ENCODE peak calls at places on chromosomes 12 and 14, in ten cellular contexts. One of them, this sample, is unnamed. For H3K27me3, the result is how much of the 10 kb centered on the place peaks cover.

GRCh38 chr14:33580221-33580749 is 370.6 kb downstream of the EGLN3 start:
- DNase-seq in WERI-Rb-1: no peak
- DNase-seq in Caco-2: no peak
- DNase-seq in lung: no peak
- DNase-seq in HCT116: no peak
- DNase-seq in uterus: no peak
- DNase-seq in Peyer's patch: no peak
- DNase-seq in MG63: no peak
- DNase-seq in ovary: no peak
- DNase-seq in cardiac muscle cell: no peak
- DNase-seq in this sample: no peak

GRCh38 chr14:52279405-52279804 is 11.9 kb downstream of the PTGDR start:
- DNase-seq in WERI-Rb-1: no peak
- DNase-seq in Caco-2: no peak
- DNase-seq in lung: no peak
- DNase-seq in HCT116: no peak
- DNase-seq in uterus: no peak
- DNase-seq in Peyer's patch: no peak
- DNase-seq in MG63: no peak
- DNase-seq in ovary: no peak
- DNase-seq in cardiac muscle cell: peak
- DNase-seq in this sample: no peak

GRCh38 chr12:132559652-132560420 is 50.5 kb downstream of the LRCOL1 start:
- DNase-seq in WERI-Rb-1: peak
- DNase-seq in Caco-2: peak
- DNase-seq in lung: no peak
- DNase-seq in HCT116: peak
- DNase-seq in uterus: peak
- DNase-seq in Peyer's patch: peak
- DNase-seq in MG63: peak
- DNase-seq in ovary: peak
- DNase-seq in cardiac muscle cell: peak
- DNase-seq in this sample: peak

GRCh38 chr14:77376380-77376770 is 519 bp downstream of the TMED8 start:
- DNase-seq in WERI-Rb-1: peak
- DNase-seq in Caco-2: peak
- DNase-seq in lung: peak
- DNase-seq in HCT116: no peak
- DNase-seq in uterus: peak
- DNase-seq in Peyer's patch: peak
- DNase-seq in MG63: peak
- DNase-seq in ovary: no peak
- DNase-seq in cardiac muscle cell: no peak
- DNase-seq in this sample: no peak

GRCh38 chr12:89645434-89645833 is 63.2 kb downstream of the ATP2B1 start:
- DNase-seq in WERI-Rb-1: no peak
- DNase-seq in Caco-2: peak
- DNase-seq in lung: no peak
- DNase-seq in HCT116: no peak
- DNase-seq in uterus: no peak
- DNase-seq in Peyer's patch: no peak
- DNase-seq in MG63: no peak
- DNase-seq in ovary: no peak
- DNase-seq in cardiac muscle cell: no peak
- DNase-seq in this sample: peak

GRCh38 chr12:18387706-18388105 is 126.4 kb downstream of the PIK3C2G start:
- DNase-seq in WERI-Rb-1: no peak
- DNase-seq in Caco-2: no peak
- DNase-seq in lung: no peak
- DNase-seq in HCT116: no peak
- DNase-seq in uterus: no peak
- DNase-seq in Peyer's patch: no peak
- DNase-seq in MG63: no peak
- DNase-seq in ovary: no peak
- DNase-seq in cardiac muscle cell: peak
- DNase-seq in this sample: no peak

GRCh38 chr12:67483871-67484554 is 164.5 kb upstream of the DYRK2 start:
- DNase-seq in WERI-Rb-1: no peak
- DNase-seq in Caco-2: peak
- DNase-seq in lung: no peak
- DNase-seq in HCT116: no peak
- DNase-seq in uterus: no peak
- DNase-seq in Peyer's patch: no peak
- DNase-seq in MG63: no peak
- DNase-seq in ovary: no peak
- DNase-seq in cardiac muscle cell: no peak
- DNase-seq in this sample: no peak

GRCh38 chr14:32397871-32398640 is 69.0 kb downstream of the AKAP6 start:
- DNase-seq in WERI-Rb-1: no peak
- DNase-seq in Caco-2: no peak
- DNase-seq in lung: no peak
- DNase-seq in HCT116: no peak
- DNase-seq in uterus: no peak
- DNase-seq in Peyer's patch: no peak
- DNase-seq in MG63: peak
- DNase-seq in ovary: no peak
- DNase-seq in cardiac muscle cell: peak
- DNase-seq in this sample: no peak

GRCh38 chr12:68180792-68181744 is 21.5 kb upstream of the IFNG start:
- DNase-seq in WERI-Rb-1: peak
- DNase-seq in Caco-2: no peak
- DNase-seq in lung: no peak
- DNase-seq in HCT116: no peak
- DNase-seq in uterus: no peak
- DNase-seq in Peyer's patch: no peak
- DNase-seq in MG63: no peak
- DNase-seq in ovary: no peak
- DNase-seq in cardiac muscle cell: peak
- DNase-seq in this sample: no peak

GRCh38 chr12:73769337-73769736 is 768.3 kb upstream of the ATXN7L3B start:
- DNase-seq in WERI-Rb-1: no peak
- DNase-seq in Caco-2: peak
- DNase-seq in lung: no peak
- DNase-seq in HCT116: no peak
- DNase-seq in uterus: no peak
- DNase-seq in Peyer's patch: no peak
- DNase-seq in MG63: no peak
- DNase-seq in ovary: no peak
- DNase-seq in cardiac muscle cell: no peak
- DNase-seq in this sample: no peak

GRCh38 chr12:122646568-122647220 is 56.5 kb downstream of the HCAR2 start:
- DNase-seq in WERI-Rb-1: no peak
- DNase-seq in Caco-2: no peak
- DNase-seq in lung: no peak
- DNase-seq in HCT116: no peak
- DNase-seq in uterus: no peak
- DNase-seq in Peyer's patch: peak
- DNase-seq in MG63: peak
- DNase-seq in ovary: no peak
- DNase-seq in cardiac muscle cell: peak
- DNase-seq in this sample: no peak

GRCh38 chr14:21213652-21214051 is 55.6 kb downstream of the HNRNPC start:
- DNase-seq in WERI-Rb-1: no peak
- DNase-seq in Caco-2: no peak
- DNase-seq in lung: no peak
- DNase-seq in HCT116: no peak
- DNase-seq in uterus: no peak
- DNase-seq in Peyer's patch: no peak
- DNase-seq in MG63: no peak
- DNase-seq in ovary: no peak
- DNase-seq in cardiac muscle cell: no peak
- DNase-seq in this sample: no peak

GRCh38 chr14:88821888-88822287 is 2.6 kb upstream of the TTC8 start:
- DNase-seq in WERI-Rb-1: no peak
- DNase-seq in Caco-2: no peak
- DNase-seq in lung: no peak
- DNase-seq in HCT116: no peak
- DNase-seq in uterus: no peak
- DNase-seq in Peyer's patch: no peak
- DNase-seq in MG63: no peak
- DNase-seq in ovary: no peak
- DNase-seq in cardiac muscle cell: no peak
- DNase-seq in this sample: no peak

GRCh38 chr12:6735448-6736191 is 11.8 kb downstream of the COPS7A start:
- DNase-seq in WERI-Rb-1: peak
- DNase-seq in Caco-2: peak
- DNase-seq in lung: peak
- DNase-seq in HCT116: no peak
- DNase-seq in uterus: peak
- DNase-seq in Peyer's patch: peak
- DNase-seq in MG63: peak
- DNase-seq in ovary: peak
- DNase-seq in cardiac muscle cell: peak
- DNase-seq in this sample: peak

GRCh38 chr12:6734506-6735082 is 10.7 kb downstream of the COPS7A start:
- DNase-seq in WERI-Rb-1: peak
- DNase-seq in Caco-2: no peak
- DNase-seq in lung: no peak
- DNase-seq in HCT116: no peak
- DNase-seq in uterus: no peak
- DNase-seq in Peyer's patch: no peak
- DNase-seq in MG63: no peak
- DNase-seq in ovary: no peak
- DNase-seq in cardiac muscle cell: no peak
- DNase-seq in this sample: no peak

GRCh38 chr12:6736754-6737153 is 12.9 kb downstream of the COPS7A start:
- DNase-seq in WERI-Rb-1: no peak
- DNase-seq in Caco-2: no peak
- DNase-seq in lung: no peak
- DNase-seq in HCT116: no peak
- DNase-seq in uterus: no peak
- DNase-seq in Peyer's patch: no peak
- DNase-seq in MG63: no peak
- DNase-seq in ovary: no peak
- DNase-seq in cardiac muscle cell: no peak
- DNase-seq in this sample: no peak
- H3K27me3 ChIP-seq in WERI-Rb-1: under half
- H3K27me3 ChIP-seq in Caco-2: under half
- H3K27me3 ChIP-seq in lung: under half
- H3K27me3 ChIP-seq in HCT116: under half
- H3K27me3 ChIP-seq in uterus: under half
- H3K27me3 ChIP-seq in Peyer's patch: under half
- H3K27me3 ChIP-seq in MG63: under half
- H3K27me3 ChIP-seq in ovary: under half
- H3K27me3 ChIP-seq in cardiac muscle cell: under half
- H3K27me3 ChIP-seq in this sample: under half

DNA sequence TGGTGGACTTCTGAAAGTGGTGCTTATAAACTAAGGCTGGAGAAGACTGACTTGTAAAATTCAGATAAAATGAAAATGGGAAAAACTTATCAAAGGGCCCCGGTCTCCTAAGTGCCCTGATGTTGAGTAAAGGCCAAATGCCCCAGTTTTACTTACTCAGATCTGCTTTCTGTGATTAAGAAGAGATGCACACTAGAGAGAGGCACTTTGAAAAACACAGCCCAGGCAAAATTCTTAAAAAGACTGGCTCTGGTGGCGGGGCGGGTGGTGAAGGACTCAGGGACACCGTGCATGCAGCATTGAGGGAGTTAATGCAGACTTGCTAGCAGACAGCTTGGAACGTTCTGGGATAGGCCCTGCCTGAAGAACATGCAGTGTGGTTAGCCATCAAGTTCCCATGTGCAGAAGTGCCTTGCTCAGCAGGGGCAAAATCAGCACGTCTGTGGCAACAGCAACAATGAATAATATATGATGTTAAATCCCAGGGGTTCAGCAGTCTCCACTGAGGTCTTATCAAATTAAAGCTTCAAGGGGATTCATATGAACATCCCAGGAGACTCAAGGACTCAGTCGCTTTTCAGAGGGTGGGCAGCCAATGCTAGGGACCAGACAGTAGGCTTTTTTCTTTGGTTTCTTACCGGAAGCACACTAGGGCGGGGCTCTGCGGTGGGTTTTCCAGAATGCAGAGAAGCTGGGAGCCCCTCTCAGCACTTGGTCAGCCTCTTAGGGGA is 105.0 kb downstream of the DAD1 start:
- DNase-seq in WERI-Rb-1: no peak
- DNase-seq in Caco-2: no peak
- DNase-seq in lung: no peak
- DNase-seq in HCT116: no peak
- DNase-seq in uterus: no peak
- DNase-seq in Peyer's patch: peak
- DNase-seq in MG63: no peak
- DNase-seq in ovary: no peak
- DNase-seq in cardiac muscle cell: peak
- DNase-seq in this sample: no peak
- H3K4me3 ChIP-seq in WERI-Rb-1: no peak
- H3K4me3 ChIP-seq in Caco-2: no peak
- H3K4me3 ChIP-seq in lung: no peak
- H3K4me3 ChIP-seq in HCT116: no peak
- H3K4me3 ChIP-seq in uterus: no peak
- H3K4me3 ChIP-seq in Peyer's patch: peak
- H3K4me3 ChIP-seq in MG63: no peak
- H3K4me3 ChIP-seq in ovary: no peak
- H3K4me3 ChIP-seq in cardiac muscle cell: no peak
- H3K4me3 ChIP-seq in this sample: no peak

DNA sequence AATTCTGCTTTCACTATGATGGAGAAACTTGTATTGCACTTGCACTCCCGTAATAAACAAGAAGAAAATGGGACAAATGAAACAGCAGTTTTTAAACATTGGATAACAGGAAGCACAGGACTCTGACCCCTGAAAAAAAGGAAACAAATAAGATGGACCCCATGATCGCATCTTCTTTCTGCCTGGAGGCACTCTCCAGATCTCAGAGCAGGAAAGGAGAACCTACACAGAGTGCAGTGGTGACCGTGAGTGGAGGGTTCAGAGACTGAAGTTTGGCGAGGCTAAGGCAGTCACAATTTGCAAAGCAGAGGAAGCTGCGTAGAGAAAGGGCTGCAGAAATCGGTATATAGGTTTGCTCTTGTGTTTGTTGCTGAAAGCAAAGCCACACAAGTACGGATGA is 6.1 kb upstream of the FGF6 start:
- DNase-seq in WERI-Rb-1: no peak
- DNase-seq in Caco-2: no peak
- DNase-seq in lung: no peak
- DNase-seq in HCT116: no peak
- DNase-seq in uterus: no peak
- DNase-seq in Peyer's patch: no peak
- DNase-seq in MG63: no peak
- DNase-seq in ovary: no peak
- DNase-seq in cardiac muscle cell: no peak
- DNase-seq in this sample: no peak
- H3K27me3 ChIP-seq in WERI-Rb-1: under half
- H3K27me3 ChIP-seq in Caco-2: under half
- H3K27me3 ChIP-seq in lung: under half
- H3K27me3 ChIP-seq in HCT116: under half
- H3K27me3 ChIP-seq in uterus: under half
- H3K27me3 ChIP-seq in Peyer's patch: under half
- H3K27me3 ChIP-seq in MG63: under half
- H3K27me3 ChIP-seq in ovary: under half
- H3K27me3 ChIP-seq in cardiac muscle cell: under half
- H3K27me3 ChIP-seq in this sample: under half

DNA sequence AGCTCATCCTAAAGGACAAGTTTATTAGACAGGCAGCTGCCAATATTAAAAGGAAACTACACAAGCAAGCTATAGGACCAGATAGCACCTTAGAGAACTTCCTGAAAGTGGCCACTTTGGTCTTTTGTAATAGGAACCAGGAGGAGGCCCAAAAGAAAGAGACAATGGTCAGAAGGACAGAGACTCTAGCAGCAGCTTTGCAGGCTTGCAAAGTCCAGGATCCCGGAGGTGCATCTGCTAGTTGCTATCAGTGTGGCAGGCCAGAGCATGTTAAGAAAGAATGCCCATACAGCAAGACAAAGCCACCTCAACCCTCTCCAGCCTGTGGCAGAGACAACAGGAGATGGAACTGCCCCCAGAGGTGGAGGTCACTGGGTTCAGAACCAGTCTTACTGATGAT is 23.4 kb downstream of the APOBEC1 start:
- DNase-seq in WERI-Rb-1: no peak
- DNase-seq in Caco-2: no peak
- DNase-seq in lung: no peak
- DNase-seq in HCT116: no peak
- DNase-seq in uterus: no peak
- DNase-seq in Peyer's patch: no peak
- DNase-seq in MG63: no peak
- DNase-seq in ovary: no peak
- DNase-seq in cardiac muscle cell: no peak
- DNase-seq in this sample: no peak
- H3K4me3 ChIP-seq in WERI-Rb-1: no peak
- H3K4me3 ChIP-seq in Caco-2: no peak
- H3K4me3 ChIP-seq in lung: no peak
- H3K4me3 ChIP-seq in HCT116: no peak
- H3K4me3 ChIP-seq in uterus: no peak
- H3K4me3 ChIP-seq in Peyer's patch: no peak
- H3K4me3 ChIP-seq in MG63: no peak
- H3K4me3 ChIP-seq in ovary: no peak
- H3K4me3 ChIP-seq in cardiac muscle cell: no peak
- H3K4me3 ChIP-seq in this sample: no peak

This sample was measured in HAP-1.